ENCODE peak calls at places on chromosomes 16 and 17, in ten cellular contexts. One of them, this sample, is unnamed.

GRCh38 chr17:6512552-6512951 is 43.8 kb downstream of the PITPNM3 start:
- DNase-seq in kidney: no peak
- DNase-seq in AG10803: no peak
- DNase-seq in nephron progenitor cell: no peak
- DNase-seq in HFFc6: no peak
- DNase-seq in NB4: no peak
- DNase-seq in PC-9: no peak
- DNase-seq in fibroblast of the aortic adventitia: no peak
- DNase-seq in type B pancreatic cell: no peak
- DNase-seq in AG09319: no peak
- DNase-seq in this sample: no peak

GRCh38 chr16:28321700-28322411 is 29.5 kb downstream of the SBK1 start:
- DNase-seq in kidney: peak
- DNase-seq in AG10803: peak
- DNase-seq in nephron progenitor cell: peak
- DNase-seq in HFFc6: no peak
- DNase-seq in NB4: peak
- DNase-seq in PC-9: peak
- DNase-seq in fibroblast of the aortic adventitia: peak
- DNase-seq in type B pancreatic cell: no peak
- DNase-seq in AG09319: no peak
- DNase-seq in this sample: peak

GRCh38 chr16:21339269-21339641 is 61.2 kb upstream of the CRYM start:
- DNase-seq in kidney: no peak
- DNase-seq in AG10803: no peak
- DNase-seq in nephron progenitor cell: no peak
- DNase-seq in HFFc6: no peak
- DNase-seq in NB4: no peak
- DNase-seq in PC-9: no peak
- DNase-seq in fibroblast of the aortic adventitia: no peak
- DNase-seq in type B pancreatic cell: no peak
- DNase-seq in AG09319: no peak
- DNase-seq in this sample: no peak

GRCh38 chr17:19387921-19388521 is 1.0 kb upstream of the MFAP4 start:
- DNase-seq in kidney: peak
- DNase-seq in AG10803: peak
- DNase-seq in nephron progenitor cell: no peak
- DNase-seq in HFFc6: peak
- DNase-seq in NB4: no peak
- DNase-seq in PC-9: peak
- DNase-seq in fibroblast of the aortic adventitia: peak
- DNase-seq in type B pancreatic cell: no peak
- DNase-seq in AG09319: peak
- DNase-seq in this sample: no peak

GRCh38 chr17:76046064-76046463 is 19.0 kb upstream of the EVPL start:
- DNase-seq in kidney: peak
- DNase-seq in AG10803: no peak
- DNase-seq in nephron progenitor cell: no peak
- DNase-seq in HFFc6: no peak
- DNase-seq in NB4: no peak
- DNase-seq in PC-9: peak
- DNase-seq in fibroblast of the aortic adventitia: no peak
- DNase-seq in type B pancreatic cell: no peak
- DNase-seq in AG09319: no peak
- DNase-seq in this sample: no peak

GRCh38 chr17:47650525-47651522 is 1.1 kb downstream of the KPNB1 start:
- DNase-seq in kidney: peak
- DNase-seq in AG10803: peak
- DNase-seq in nephron progenitor cell: peak
- DNase-seq in HFFc6: peak
- DNase-seq in NB4: peak
- DNase-seq in PC-9: peak
- DNase-seq in fibroblast of the aortic adventitia: peak
- DNase-seq in type B pancreatic cell: peak
- DNase-seq in AG09319: peak
- DNase-seq in this sample: peak

GRCh38 chr16:31421587-31421986 is 6.6 kb downstream of the COX6A2 start:
- DNase-seq in kidney: no peak
- DNase-seq in AG10803: no peak
- DNase-seq in nephron progenitor cell: no peak
- DNase-seq in HFFc6: no peak
- DNase-seq in NB4: no peak
- DNase-seq in PC-9: no peak
- DNase-seq in fibroblast of the aortic adventitia: no peak
- DNase-seq in type B pancreatic cell: no peak
- DNase-seq in AG09319: no peak
- DNase-seq in this sample: peak

GRCh38 chr16:88368036-88368435 is 14.7 kb upstream of the ZNF469 start:
- DNase-seq in kidney: peak
- DNase-seq in AG10803: no peak
- DNase-seq in nephron progenitor cell: peak
- DNase-seq in HFFc6: no peak
- DNase-seq in NB4: no peak
- DNase-seq in PC-9: no peak
- DNase-seq in fibroblast of the aortic adventitia: no peak
- DNase-seq in type B pancreatic cell: no peak
- DNase-seq in AG09319: no peak
- DNase-seq in this sample: no peak

GRCh38 chr17:51015145-51015558 is 105.5 kb downstream of the SPAG9 start:
- DNase-seq in kidney: no peak
- DNase-seq in AG10803: peak
- DNase-seq in nephron progenitor cell: no peak
- DNase-seq in HFFc6: no peak
- DNase-seq in NB4: no peak
- DNase-seq in PC-9: no peak
- DNase-seq in fibroblast of the aortic adventitia: peak
- DNase-seq in type B pancreatic cell: no peak
- DNase-seq in AG09319: peak
- DNase-seq in this sample: no peak

GRCh38 chr17:40284085-40284713 is 3.5 kb upstream of the CDC6 start:
- DNase-seq in kidney: no peak
- DNase-seq in AG10803: peak
- DNase-seq in nephron progenitor cell: no peak
- DNase-seq in HFFc6: peak
- DNase-seq in NB4: no peak
- DNase-seq in PC-9: peak
- DNase-seq in fibroblast of the aortic adventitia: peak
- DNase-seq in type B pancreatic cell: no peak
- DNase-seq in AG09319: peak
- DNase-seq in this sample: no peak

GRCh38 chr16:85378145-85379040 is 234.7 kb upstream of the GSE1 start:
- DNase-seq in kidney: no peak
- DNase-seq in AG10803: no peak
- DNase-seq in nephron progenitor cell: no peak
- DNase-seq in HFFc6: no peak
- DNase-seq in NB4: peak
- DNase-seq in PC-9: no peak
- DNase-seq in fibroblast of the aortic adventitia: no peak
- DNase-seq in type B pancreatic cell: no peak
- DNase-seq in AG09319: no peak
- DNase-seq in this sample: no peak

GRCh38 chr16:31868701-31869167 is 4.9 kb upstream of the ZNF267 start:
- DNase-seq in kidney: peak
- DNase-seq in AG10803: peak
- DNase-seq in nephron progenitor cell: peak
- DNase-seq in HFFc6: peak
- DNase-seq in NB4: peak
- DNase-seq in PC-9: peak
- DNase-seq in fibroblast of the aortic adventitia: peak
- DNase-seq in type B pancreatic cell: no peak
- DNase-seq in AG09319: no peak
- DNase-seq in this sample: peak

GRCh38 chr17:83080641-83081560 is 1.5 kb downstream of the METRNL start:
- DNase-seq in kidney: no peak
- DNase-seq in AG10803: no peak
- DNase-seq in nephron progenitor cell: peak
- DNase-seq in HFFc6: no peak
- DNase-seq in NB4: peak
- DNase-seq in PC-9: peak
- DNase-seq in fibroblast of the aortic adventitia: no peak
- DNase-seq in type B pancreatic cell: no peak
- DNase-seq in AG09319: no peak
- DNase-seq in this sample: peak

GRCh38 chr17:80649672-80650338 is 105.2 kb downstream of the RPTOR start:
- DNase-seq in kidney: peak
- DNase-seq in AG10803: peak
- DNase-seq in nephron progenitor cell: peak
- DNase-seq in HFFc6: peak
- DNase-seq in NB4: peak
- DNase-seq in PC-9: peak
- DNase-seq in fibroblast of the aortic adventitia: peak
- DNase-seq in type B pancreatic cell: no peak
- DNase-seq in AG09319: peak
- DNase-seq in this sample: peak
- TF ChIP-seq CTCF in kidney: peak
- TF ChIP-seq CTCF in AG10803: peak
- TF ChIP-seq CTCF in nephron progenitor cell: peak
- TF ChIP-seq CTCF in HFFc6: peak
- TF ChIP-seq CTCF in NB4: peak
- TF ChIP-seq CTCF in PC-9: peak
- TF ChIP-seq CTCF in fibroblast of the aortic adventitia: peak
- TF ChIP-seq CTCF in type B pancreatic cell: peak
- TF ChIP-seq CTCF in AG09319: peak
- TF ChIP-seq CTCF in this sample: peak

GRCh38 chr17:77400445-77400870 is 259.7 kb downstream of the SEC14L1 start:
- DNase-seq in kidney: peak
- DNase-seq in AG10803: peak
- DNase-seq in nephron progenitor cell: peak
- DNase-seq in HFFc6: no peak
- DNase-seq in NB4: peak
- DNase-seq in PC-9: no peak
- DNase-seq in fibroblast of the aortic adventitia: no peak
- DNase-seq in type B pancreatic cell: no peak
- DNase-seq in AG09319: no peak
- DNase-seq in this sample: peak
- TF ChIP-seq CTCF in kidney: no peak
- TF ChIP-seq CTCF in AG10803: peak
- TF ChIP-seq CTCF in nephron progenitor cell: peak
- TF ChIP-seq CTCF in HFFc6: peak
- TF ChIP-seq CTCF in NB4: peak
- TF ChIP-seq CTCF in PC-9: no peak
- TF ChIP-seq CTCF in fibroblast of the aortic adventitia: peak
- TF ChIP-seq CTCF in type B pancreatic cell: peak
- TF ChIP-seq CTCF in AG09319: peak
- TF ChIP-seq CTCF in this sample: peak

GRCh38 chr16:661184-661821 is 6.6 kb upstream of the RHOT2 start:
- DNase-seq in kidney: no peak
- DNase-seq in AG10803: no peak
- DNase-seq in nephron progenitor cell: no peak
- DNase-seq in HFFc6: no peak
- DNase-seq in NB4: no peak
- DNase-seq in PC-9: no peak
- DNase-seq in fibroblast of the aortic adventitia: no peak
- DNase-seq in type B pancreatic cell: no peak
- DNase-seq in AG09319: no peak
- DNase-seq in this sample: no peak
- TF ChIP-seq CTCF in kidney: no peak
- TF ChIP-seq CTCF in AG10803: no peak
- TF ChIP-seq CTCF in nephron progenitor cell: no peak
- TF ChIP-seq CTCF in HFFc6: peak
- TF ChIP-seq CTCF in NB4: no peak
- TF ChIP-seq CTCF in PC-9: no peak
- TF ChIP-seq CTCF in fibroblast of the aortic adventitia: no peak
- TF ChIP-seq CTCF in type B pancreatic cell: no peak
- TF ChIP-seq CTCF in AG09319: no peak
- TF ChIP-seq CTCF in this sample: no peak

DNA sequence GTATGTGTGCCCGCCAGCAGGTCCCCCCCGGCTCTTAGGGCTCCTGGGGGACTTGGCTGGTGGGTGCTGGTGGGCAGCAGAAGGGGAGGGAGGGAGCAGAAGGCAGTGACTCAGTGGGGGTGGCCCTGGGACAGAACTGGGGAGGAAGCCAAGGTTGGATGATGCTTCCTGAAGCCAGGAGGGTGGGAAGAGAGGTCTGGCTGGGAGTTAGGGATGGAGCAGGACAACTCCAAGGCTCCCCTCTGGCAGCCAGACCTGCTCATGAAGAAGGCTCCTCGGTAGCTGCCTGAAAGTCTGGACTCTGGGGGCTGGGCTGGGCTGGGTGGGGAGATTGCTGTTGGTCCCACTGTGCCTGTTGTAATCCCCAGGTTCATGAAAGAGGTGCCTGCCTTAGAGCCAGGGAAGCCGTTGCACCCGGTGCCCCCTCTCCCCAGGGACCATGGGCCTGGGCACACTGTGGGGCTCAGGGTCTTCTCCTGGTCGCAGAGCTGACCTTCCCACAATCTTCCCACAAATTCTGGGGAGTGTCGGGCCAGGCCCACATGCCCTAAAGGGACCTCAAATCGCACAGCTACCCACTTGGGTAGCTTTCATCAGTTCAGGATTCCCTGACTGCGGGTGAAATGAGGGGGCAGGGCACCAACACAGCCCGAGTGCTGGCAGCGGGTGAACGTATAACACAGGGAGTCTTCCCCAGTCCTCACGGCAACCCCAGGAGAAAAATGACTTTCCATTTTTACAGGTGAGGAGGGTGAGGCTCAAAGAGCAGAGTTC is 1.1 kb upstream of the PLEKHG4 start:
- DNase-seq in kidney: peak
- DNase-seq in AG10803: peak
- DNase-seq in nephron progenitor cell: no peak
- DNase-seq in HFFc6: peak
- DNase-seq in NB4: peak
- DNase-seq in PC-9: peak
- DNase-seq in fibroblast of the aortic adventitia: peak
- DNase-seq in type B pancreatic cell: no peak
- DNase-seq in AG09319: peak
- DNase-seq in this sample: no peak
- TF ChIP-seq CTCF in kidney: no peak
- TF ChIP-seq CTCF in AG10803: no peak
- TF ChIP-seq CTCF in nephron progenitor cell: no peak
- TF ChIP-seq CTCF in HFFc6: no peak
- TF ChIP-seq CTCF in NB4: no peak
- TF ChIP-seq CTCF in PC-9: no peak
- TF ChIP-seq CTCF in fibroblast of the aortic adventitia: no peak
- TF ChIP-seq CTCF in type B pancreatic cell: no peak
- TF ChIP-seq CTCF in AG09319: no peak
- TF ChIP-seq CTCF in this sample: no peak